ENCODE peak calls at places on chromosomes 4 and X, in six cellular contexts. Y, H, N, B, U and V are unnamed samples.

GRCh38 chr4:167424338-167425256 is 190.3 kb upstream of the SPOCK3 start:
- DNase-seq in Y (no peak), U (no peak), H (no peak), B (no peak), N (no peak), V (no peak)

GRCh38 chr4:7194251-7195137 is 2.2 kb downstream of the SORCS2 start:
- DNase-seq in Y (peak; percentile 32), N (no peak), U (no peak), H (no peak), B (peak; percentile 65), V (no peak)

GRCh38 chr4:3786196-3786869 is 20.1 kb downstream of the ADRA2C start:
- DNase-seq in Y (peak; percentile 11), H (no peak), B (peak; percentile 57), N (no peak), U (no peak), V (no peak)

GRCh38 chr4:8112036-8112576 is 46.5 kb downstream of the ABLIM2 start:
- DNase-seq in H (no peak), B (no peak), U (no peak), N (no peak), Y (no peak), V (peak; percentile 57)

GRCh38 chr4:74418063-74418670 is 26.8 kb upstream of the AREG start:
- DNase-seq in Y (peak; percentile 92), N (no peak), H (no peak), B (no peak), U (peak; percentile 84), V (no peak)

GRCh38 chr4:3449574-3450534 is 8.1 kb downstream of the HGFAC start:
- DNase-seq in Y (no peak), B (no peak), U (no peak), H (no peak), N (no peak), V (no peak)

GRCh38 chr4:155478336-155478825 is 101.6 kb upstream of the MAP9 start:
- DNase-seq in Y (peak; percentile 11), H (no peak), B (no peak), N (no peak), U (peak; percentile 11), V (no peak)

GRCh38 chr4:128371004-128371777 is 83.6 kb upstream of the PGRMC2 start:
- DNase-seq in H (no peak), N (no peak), B (no peak), U (peak; percentile 37), Y (peak; percentile 83), V (no peak)

GRCh38 chrX:14923761-14924160 is 50.5 kb downstream of the MOSPD2 start:
- DNase-seq in N (no peak), Y (no peak), U (no peak), B (no peak), H (no peak), V (no peak)

GRCh38 chr4:106471151-106471550 is 102.6 kb upstream of the GIMD1 start:
- DNase-seq in N (no peak), H (no peak), U (no peak), B (no peak), Y (no peak), V (no peak)

GRCh38 chrX:39253551-39253950 is 452.3 kb downstream of the MID1IP1 start:
- DNase-seq in U (peak; percentile 1), N (no peak), Y (peak; percentile 1), B (no peak), H (no peak), V (no peak)

GRCh38 chr4:150664935-150665334 is 83.0 kb downstream of the MAB21L2 start:
- DNase-seq in N (no peak), U (peak; percentile 18), B (no peak), Y (peak; percentile 33), H (no peak), V (no peak)

GRCh38 chr4:123423819-123424218 is 27.2 kb downstream of the SPRY1 start:
- DNase-seq in U (no peak), H (no peak), B (no peak), N (no peak), Y (no peak), V (no peak)

GRCh38 chr4:74619931-74620702 is 174.2 kb downstream of the BTC start:
- DNase-seq in B (no peak), H (no peak), Y (peak; percentile 21), N (no peak), U (no peak), V (no peak)

GRCh38 chr4:15895517-15895916 is 43.0 kb downstream of the FGFBP1 start:
- DNase-seq in H (no peak), U (no peak), N (no peak), Y (peak; percentile 2), B (no peak), V (no peak)

GRCh38 chr4:38306482-38307071 is 346.4 kb downstream of the PTTG2 start:
- DNase-seq in Y (no peak), U (no peak), H (no peak), B (peak; percentile 88), N (no peak), V (no peak)

GRCh38 chrX:56385336-56385735 is 153.2 kb downstream of the KLF8 start:
- DNase-seq in B (no peak), H (no peak), Y (no peak), N (peak; percentile 4), U (no peak), V (no peak)

GRCh38 chr4:77092832-77093800 is 17.3 kb upstream of the CCNI start:
- DNase-seq in U (peak; percentile 36), Y (peak; percentile 57), B (no peak), H (peak; percentile 66), N (no peak), V (no peak)

GRCh38 chr4:95068401-95068800 is 310.6 kb downstream of the BMPR1B start:
- DNase-seq in Y (no peak), N (no peak), U (no peak), H (no peak), B (no peak), V (no peak)

GRCh38 chr4:108466936-108467902 is 153.2 kb upstream of the RPL34 start:
- DNase-seq in B (no peak), H (no peak), Y (peak; percentile 59), N (no peak), U (peak; percentile 71), V (no peak)

GRCh38 chr4:147924604-147925412 is 192.9 kb downstream of the ARHGAP10 start:
- DNase-seq in B (no peak), N (no peak), Y (peak; percentile 51), H (no peak), U (peak; percentile 39), V (no peak)

GRCh38 chrX:134803060-134803459 is 144.8 kb upstream of the PLAC1 start:
- DNase-seq in U (no peak), Y (no peak), H (no peak), N (no peak), B (no peak), V (no peak)

GRCh38 chr4:1080961-1081688 is 32.2 kb downstream of the RNF212 start:
- DNase-seq in H (peak; percentile 5), N (no peak), Y (no peak), B (no peak), U (peak; percentile 58), V (no peak)

GRCh38 chrX:370244-370962 is 16.3 kb downstream of the PPP2R3B start:
- DNase-seq in H (no peak), U (no peak), B (no peak), Y (no peak), N (no peak), V (no peak)

GRCh38 chrX:10089378-10089795 is 67.4 kb upstream of the CLCN4 start:
- DNase-seq in N (no peak), Y (peak; percentile 34), H (no peak), U (peak; percentile 71), B (no peak), V (no peak)

GRCh38 chr4:883377-884095 is 48.6 kb downstream of the GAK start:
- DNase-seq in U (no peak), B (no peak), N (no peak), H (no peak), Y (no peak), V (no peak)